ENCODE peak calls at places on chromosomes 12 and 14, in eight cellular contexts. One of them, this sample, is unnamed.

GRCh38 chr12:106436183-106436582 is 78.6 kb downstream of the POLR3B start:
- DNase-seq in heart left ventricle: no peak
- DNase-seq in A549: no peak
- DNase-seq in pancreas: no peak
- DNase-seq in H1: no peak
- DNase-seq in CD4-positive, alpha-beta T cell: no peak
- DNase-seq in tibial nerve: no peak
- DNase-seq in prostate gland: no peak
- DNase-seq in this sample: no peak

GRCh38 chr12:13203028-13203922 is 6.7 kb downstream of the EMP1 start:
- DNase-seq in heart left ventricle: peak; percentile 57
- DNase-seq in A549: no peak
- DNase-seq in pancreas: no peak
- DNase-seq in H1: peak; percentile 77
- DNase-seq in CD4-positive, alpha-beta T cell: no peak
- DNase-seq in tibial nerve: peak; percentile 65
- DNase-seq in prostate gland: no peak
- DNase-seq in this sample: peak; percentile 83

GRCh38 chr12:117501066-117501465 is 139.6 kb upstream of the NOS1 start:
- DNase-seq in heart left ventricle: no peak
- DNase-seq in A549: no peak
- DNase-seq in pancreas: no peak
- DNase-seq in H1: no peak
- DNase-seq in CD4-positive, alpha-beta T cell: no peak
- DNase-seq in tibial nerve: no peak
- DNase-seq in prostate gland: no peak
- DNase-seq in this sample: no peak

GRCh38 chr14:102055181-102055901 is 31.5 kb downstream of the HSP90AA1 start:
- DNase-seq in heart left ventricle: no peak
- DNase-seq in A549: no peak
- DNase-seq in pancreas: no peak
- DNase-seq in H1: peak; percentile 61
- DNase-seq in CD4-positive, alpha-beta T cell: no peak
- DNase-seq in tibial nerve: no peak
- DNase-seq in prostate gland: no peak
- DNase-seq in this sample: no peak

GRCh38 chr12:19707948-19708409 is 268.7 kb downstream of the AEBP2 start:
- DNase-seq in heart left ventricle: no peak
- DNase-seq in A549: no peak
- DNase-seq in pancreas: no peak
- DNase-seq in H1: no peak
- DNase-seq in CD4-positive, alpha-beta T cell: no peak
- DNase-seq in tibial nerve: no peak
- DNase-seq in prostate gland: no peak
- DNase-seq in this sample: no peak

GRCh38 chr14:90576581-90576980 is 179.8 kb downstream of the CALM1 start:
- DNase-seq in heart left ventricle: no peak
- DNase-seq in A549: no peak
- DNase-seq in pancreas: no peak
- DNase-seq in H1: no peak
- DNase-seq in CD4-positive, alpha-beta T cell: no peak
- DNase-seq in tibial nerve: no peak
- DNase-seq in prostate gland: no peak
- DNase-seq in this sample: no peak

GRCh38 chr14:91942128-91942527 is 5.4 kb downstream of the FBLN5 start:
- DNase-seq in heart left ventricle: no peak
- DNase-seq in A549: no peak
- DNase-seq in pancreas: no peak
- DNase-seq in H1: no peak
- DNase-seq in CD4-positive, alpha-beta T cell: no peak
- DNase-seq in tibial nerve: no peak
- DNase-seq in prostate gland: no peak
- DNase-seq in this sample: no peak

GRCh38 chr12:89363582-89363981 is 11.3 kb upstream of the DUSP6 start:
- DNase-seq in heart left ventricle: no peak
- DNase-seq in A549: no peak
- DNase-seq in pancreas: no peak
- DNase-seq in H1: no peak
- DNase-seq in CD4-positive, alpha-beta T cell: no peak
- DNase-seq in tibial nerve: no peak
- DNase-seq in prostate gland: no peak
- DNase-seq in this sample: no peak

GRCh38 chr14:94914191-94914590 is 144.3 kb upstream of the GSC start:
- DNase-seq in heart left ventricle: no peak
- DNase-seq in A549: no peak
- DNase-seq in pancreas: no peak
- DNase-seq in H1: no peak
- DNase-seq in CD4-positive, alpha-beta T cell: no peak
- DNase-seq in tibial nerve: no peak
- DNase-seq in prostate gland: no peak
- DNase-seq in this sample: no peak

GRCh38 chr14:102524026-102524450 is 14.5 kb upstream of the ANKRD9 start:
- DNase-seq in heart left ventricle: no peak
- DNase-seq in A549: no peak
- DNase-seq in pancreas: no peak
- DNase-seq in H1: no peak
- DNase-seq in CD4-positive, alpha-beta T cell: no peak
- DNase-seq in tibial nerve: no peak
- DNase-seq in prostate gland: no peak
- DNase-seq in this sample: no peak

GRCh38 chr12:129393357-129393937 is 510.4 kb downstream of the TMEM132D start:
- DNase-seq in heart left ventricle: no peak
- DNase-seq in A549: no peak
- DNase-seq in pancreas: no peak
- DNase-seq in H1: no peak
- DNase-seq in CD4-positive, alpha-beta T cell: no peak
- DNase-seq in tibial nerve: no peak
- DNase-seq in prostate gland: no peak
- DNase-seq in this sample: no peak

GRCh38 chr12:109154485-109155438 is 38.4 kb downstream of the ACACB start:
- DNase-seq in heart left ventricle: peak; percentile 90
- DNase-seq in A549: peak; percentile 98
- DNase-seq in pancreas: peak; percentile 92
- DNase-seq in H1: peak; percentile 88
- DNase-seq in CD4-positive, alpha-beta T cell: peak; percentile 72
- DNase-seq in tibial nerve: peak; percentile 76
- DNase-seq in prostate gland: peak; percentile 76
- DNase-seq in this sample: peak; percentile 78

GRCh38 chr14:63933110-63933509 is 80.3 kb downstream of the SYNE2 start:
- DNase-seq in heart left ventricle: no peak
- DNase-seq in A549: no peak
- DNase-seq in pancreas: no peak
- DNase-seq in H1: no peak
- DNase-seq in CD4-positive, alpha-beta T cell: no peak
- DNase-seq in tibial nerve: no peak
- DNase-seq in prostate gland: no peak
- DNase-seq in this sample: no peak

GRCh38 chr14:97117693-97118092 is 320.5 kb downstream of the VRK1 start:
- DNase-seq in heart left ventricle: no peak
- DNase-seq in A549: no peak
- DNase-seq in pancreas: no peak
- DNase-seq in H1: no peak
- DNase-seq in CD4-positive, alpha-beta T cell: no peak
- DNase-seq in tibial nerve: no peak
- DNase-seq in prostate gland: no peak
- DNase-seq in this sample: no peak

GRCh38 chr12:132804426-132804861 is 24.2 kb downstream of the GOLGA3 start:
- DNase-seq in heart left ventricle: no peak
- DNase-seq in A549: no peak
- DNase-seq in pancreas: peak; percentile 57
- DNase-seq in H1: no peak
- DNase-seq in CD4-positive, alpha-beta T cell: no peak
- DNase-seq in tibial nerve: no peak
- DNase-seq in prostate gland: peak; percentile 35
- DNase-seq in this sample: no peak

GRCh38 chr14:20524027-20524426 is 18.7 kb downstream of the RNASE10 start:
- DNase-seq in heart left ventricle: no peak
- DNase-seq in A549: no peak
- DNase-seq in pancreas: no peak
- DNase-seq in H1: no peak
- DNase-seq in CD4-positive, alpha-beta T cell: no peak
- DNase-seq in tibial nerve: no peak
- DNase-seq in prostate gland: no peak
- DNase-seq in this sample: no peak

GRCh38 chr14:35416108-35416750 is 11.7 kb upstream of the NFKBIA start:
- DNase-seq in heart left ventricle: no peak
- DNase-seq in A549: no peak
- DNase-seq in pancreas: no peak
- DNase-seq in H1: no peak
- DNase-seq in CD4-positive, alpha-beta T cell: no peak
- DNase-seq in tibial nerve: no peak
- DNase-seq in prostate gland: no peak
- DNase-seq in this sample: no peak

GRCh38 chr12:15910864-15911696 is at the start of gene DERA:
- DNase-seq in heart left ventricle: peak; percentile 86
- DNase-seq in A549: peak; percentile 72
- DNase-seq in pancreas: peak; percentile 91
- DNase-seq in H1: peak; percentile 90
- DNase-seq in CD4-positive, alpha-beta T cell: peak; percentile 30
- DNase-seq in tibial nerve: peak; percentile 55
- DNase-seq in prostate gland: peak; percentile 74
- DNase-seq in this sample: peak; percentile 75
- TF ChIP-seq CTCF in heart left ventricle: peak; percentile 15
- TF ChIP-seq CTCF in A549: no peak
- TF ChIP-seq CTCF in pancreas: no peak
- TF ChIP-seq CTCF in H1: no peak
- TF ChIP-seq CTCF in CD4-positive, alpha-beta T cell: no peak
- TF ChIP-seq CTCF in tibial nerve: no peak
- TF ChIP-seq CTCF in prostate gland: peak; percentile 25
- TF ChIP-seq CTCF in this sample: peak; percentile 40

GRCh38 chr12:21577516-21577915 is 27.1 kb downstream of the GYS2 start:
- DNase-seq in heart left ventricle: no peak
- DNase-seq in A549: no peak
- DNase-seq in pancreas: no peak
- DNase-seq in H1: no peak
- DNase-seq in CD4-positive, alpha-beta T cell: no peak
- DNase-seq in tibial nerve: no peak
- DNase-seq in prostate gland: no peak
- DNase-seq in this sample: no peak

GRCh38 chr12:21576431-21576830 is 28.2 kb downstream of the GYS2 start:
- DNase-seq in heart left ventricle: no peak
- DNase-seq in A549: no peak
- DNase-seq in pancreas: no peak
- DNase-seq in H1: no peak
- DNase-seq in CD4-positive, alpha-beta T cell: no peak
- DNase-seq in tibial nerve: no peak
- DNase-seq in prostate gland: no peak
- DNase-seq in this sample: no peak

GRCh38 chr12:21568115-21568514 is 36.5 kb downstream of the GYS2 start:
- DNase-seq in heart left ventricle: no peak
- DNase-seq in A549: no peak
- DNase-seq in pancreas: no peak
- DNase-seq in H1: no peak
- DNase-seq in CD4-positive, alpha-beta T cell: no peak
- DNase-seq in tibial nerve: no peak
- DNase-seq in prostate gland: no peak
- DNase-seq in this sample: no peak

DNA sequence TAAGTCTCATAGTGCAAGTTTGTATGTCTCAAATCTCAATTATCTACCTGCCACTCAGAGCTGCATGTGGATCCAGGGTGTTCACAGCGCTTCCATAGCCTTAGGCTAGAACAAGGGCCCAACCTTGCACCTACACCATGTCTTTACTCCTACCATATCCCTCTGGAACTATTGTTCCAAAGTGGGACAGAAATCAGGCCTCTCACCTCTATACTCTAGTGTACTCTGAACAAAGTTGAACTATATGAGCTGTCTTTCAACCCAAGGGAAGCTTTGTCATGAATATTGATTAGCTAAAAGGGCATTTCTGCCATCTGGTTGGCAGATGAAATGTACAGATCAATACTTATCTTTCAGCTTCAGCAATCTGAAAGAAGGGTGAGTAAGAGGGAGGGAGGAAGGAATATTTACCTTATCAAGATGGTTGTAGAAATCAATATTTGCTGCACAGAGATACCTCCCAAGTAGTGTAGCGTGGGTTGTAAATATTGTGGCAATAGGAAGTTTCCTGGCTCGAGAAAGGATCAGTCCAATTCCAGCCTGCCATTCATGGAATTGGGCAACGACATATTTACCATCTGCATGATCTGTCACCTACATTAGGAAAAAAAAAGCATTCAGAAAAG is 30.8 kb downstream of the GYS2 start:
- DNase-seq in heart left ventricle: no peak
- DNase-seq in A549: no peak
- DNase-seq in pancreas: no peak
- DNase-seq in H1: no peak
- DNase-seq in CD4-positive, alpha-beta T cell: no peak
- DNase-seq in tibial nerve: no peak
- DNase-seq in prostate gland: no peak
- DNase-seq in this sample: no peak
- H3K27ac ChIP-seq in heart left ventricle: no peak overlapping the region
- H3K27ac ChIP-seq in A549: no peak overlapping the region
- H3K27ac ChIP-seq in pancreas: no peak overlapping the region
- H3K27ac ChIP-seq in H1: no peak overlapping the region
- H3K27ac ChIP-seq in CD4-positive, alpha-beta T cell: no peak overlapping the region
- H3K27ac ChIP-seq in tibial nerve: no peak overlapping the region
- H3K27ac ChIP-seq in prostate gland: no peak overlapping the region
- H3K27ac ChIP-seq in this sample: no peak overlapping the region

GRCh38 chr12:60112063-60112462 is 516.2 kb downstream of the SLC16A7 start:
- DNase-seq in heart left ventricle: no peak
- DNase-seq in A549: no peak
- DNase-seq in pancreas: no peak
- DNase-seq in H1: no peak
- DNase-seq in CD4-positive, alpha-beta T cell: no peak
- DNase-seq in tibial nerve: no peak
- DNase-seq in prostate gland: no peak
- DNase-seq in this sample: no peak

GRCh38 chr12:60101715-60102114 is 505.9 kb downstream of the SLC16A7 start:
- DNase-seq in heart left ventricle: no peak
- DNase-seq in A549: no peak
- DNase-seq in pancreas: no peak
- DNase-seq in H1: no peak
- DNase-seq in CD4-positive, alpha-beta T cell: no peak
- DNase-seq in tibial nerve: no peak
- DNase-seq in prostate gland: no peak
- DNase-seq in this sample: no peak

GRCh38 chr12:60100852-60101251 is 505.0 kb downstream of the SLC16A7 start:
- DNase-seq in heart left ventricle: no peak
- DNase-seq in A549: no peak
- DNase-seq in pancreas: no peak
- DNase-seq in H1: no peak
- DNase-seq in CD4-positive, alpha-beta T cell: no peak
- DNase-seq in tibial nerve: no peak
- DNase-seq in prostate gland: no peak
- DNase-seq in this sample: no peak

GRCh38 chr12:60107992-60108391 is 512.2 kb downstream of the SLC16A7 start:
- DNase-seq in heart left ventricle: no peak
- DNase-seq in A549: no peak
- DNase-seq in pancreas: no peak
- DNase-seq in H1: no peak
- DNase-seq in CD4-positive, alpha-beta T cell: no peak
- DNase-seq in tibial nerve: no peak
- DNase-seq in prostate gland: no peak
- DNase-seq in this sample: no peak

GRCh38 chr12:60106207-60106606 is 510.4 kb downstream of the SLC16A7 start:
- DNase-seq in heart left ventricle: no peak
- DNase-seq in A549: no peak
- DNase-seq in pancreas: no peak
- DNase-seq in H1: no peak
- DNase-seq in CD4-positive, alpha-beta T cell: no peak
- DNase-seq in tibial nerve: no peak
- DNase-seq in prostate gland: no peak
- DNase-seq in this sample: no peak
- TF ChIP-seq CTCF in heart left ventricle: peak; percentile 5
- TF ChIP-seq CTCF in A549: peak; percentile 52
- TF ChIP-seq CTCF in pancreas: no peak
- TF ChIP-seq CTCF in H1: no peak
- TF ChIP-seq CTCF in CD4-positive, alpha-beta T cell: no peak
- TF ChIP-seq CTCF in tibial nerve: no peak
- TF ChIP-seq CTCF in prostate gland: no peak
- TF ChIP-seq CTCF in this sample: no peak

GRCh38 chr12:57890191-57891120 is 43.9 kb upstream of the CTDSP2 start:
- DNase-seq in heart left ventricle: no peak
- DNase-seq in A549: no peak
- DNase-seq in pancreas: no peak
- DNase-seq in H1: no peak
- DNase-seq in CD4-positive, alpha-beta T cell: no peak
- DNase-seq in tibial nerve: no peak
- DNase-seq in prostate gland: no peak
- DNase-seq in this sample: no peak
- H3K27ac ChIP-seq in heart left ventricle: peak overlapping the region; percentile 88
- H3K27ac ChIP-seq in A549: peak overlapping the region; percentile 60
- H3K27ac ChIP-seq in pancreas: peak overlapping the region; percentile 37
- H3K27ac ChIP-seq in H1: no peak overlapping the region
- H3K27ac ChIP-seq in CD4-positive, alpha-beta T cell: no peak overlapping the region
- H3K27ac ChIP-seq in tibial nerve: peak overlapping the region; percentile 93
- H3K27ac ChIP-seq in prostate gland: peak overlapping the region; percentile 72
- H3K27ac ChIP-seq in this sample: peak overlapping the region; percentile 86

This sample was measured in right atrium auricular region.